ENCODE peak calls at places on chromosomes 5 and 9, in five cellular contexts. V is HFF-Myc, H is iris pigment epithelial cell, Y is NCI-H1694 treated with DMSO at 0.1 percent for 48 hours, U is progenitor cell of endocrine pancreas. R is an unnamed sample.

GRCh38 chr9:127801955-127802575 is 617 bp upstream of the FPGS start:
- DNase-seq in U (no peak), V (no peak), Y (no peak), H (peak; percentile 32), R (no peak)

GRCh38 chr5:22108545-22108944 is 744.6 kb downstream of the CDH12 start:
- DNase-seq in U (no peak), V (no peak), H (no peak), Y (no peak), R (no peak)

GRCh38 chr9:116190595-116190994 is 37.0 kb downstream of the PAPPA start:
- DNase-seq in H (no peak), V (no peak), U (no peak), Y (no peak), R (no peak)

GRCh38 chr9:81559197-81559596 is 130.2 kb downstream of the TLE1 start:
- DNase-seq in U (no peak), H (no peak), V (no peak), Y (no peak), R (no peak)

GRCh38 chr9:78031271-78031825 is at the start of gene GNAQ:
- DNase-seq in Y (no peak), V (no peak), U (peak; percentile 48), H (peak; percentile 30), R (no peak)

GRCh38 chr9:114047717-114048116 is 30.4 kb downstream of the AMBP start:
- DNase-seq in V (no peak), U (no peak), H (peak; percentile 17), Y (no peak), R (no peak)

GRCh38 chr5:17395106-17395505 is 102.9 kb upstream of the TAF11L2 start:
- DNase-seq in H (no peak), V (no peak), Y (no peak), U (no peak), R (no peak)

GRCh38 chr9:72271617-72272478 is 93.2 kb downstream of the ZFAND5 start:
- DNase-seq in H (peak; percentile 53), Y (peak; percentile 1), V (peak; percentile 45), U (peak; percentile 47), R (peak; percentile 23)

GRCh38 chr9:22913518-22913917 is 466.9 kb downstream of the DMRTA1 start:
- DNase-seq in V (no peak), Y (no peak), U (no peak), H (no peak), R (no peak)

GRCh38 chr9:129102791-129103594 is 7.6 kb downstream of the CRAT start:
- DNase-seq in V (no peak), Y (peak; percentile 42), H (peak; percentile 66), U (no peak), R (no peak)

GRCh38 chr9:92720807-92721535 is 43.7 kb downstream of the BICD2 start:
- DNase-seq in H (no peak), U (no peak), Y (no peak), V (no peak), R (no peak)

GRCh38 chr9:6305954-6306563 is 22.1 kb upstream of the TPD52L3 start:
- DNase-seq in H (peak; percentile 52), Y (peak; percentile 61), V (no peak), U (no peak), R (peak; percentile 12)

GRCh38 chr9:127778280-127779135 is at the start of gene SH2D3C:
- DNase-seq in Y (no peak), H (no peak), U (no peak), V (no peak), R (no peak)

GRCh38 chr9:37729499-37729898 is 24.1 kb upstream of the TRMT10B start:
- DNase-seq in Y (no peak), V (no peak), U (no peak), H (no peak), R (no peak)

GRCh38 chr5:42812620-42813019 is 928 bp upstream of the SELENOP start:
- DNase-seq in U (no peak), V (no peak), H (no peak), Y (no peak), R (no peak)

GRCh38 chr9:130051855-130052254 is 1.9 kb upstream of the GPR107 start:
- DNase-seq in H (no peak), U (no peak), Y (no peak), V (no peak), R (no peak)

GRCh38 chr5:133944263-133945230 is 23.9 kb downstream of the C5orf15 start:
- DNase-seq in Y (peak; percentile 18), H (peak; percentile 47), U (peak; percentile 64), V (peak; percentile 27), R (no peak)

GRCh38 chr5:107618233-107618632 is 52.5 kb downstream of the EFNA5 start:
- DNase-seq in U (no peak), H (peak; percentile 63), Y (no peak), V (no peak), R (no peak)

GRCh38 chr5:137932800-137933199 is 43.5 kb downstream of the PKD2L2 start:
- DNase-seq in U (no peak), V (no peak), H (no peak), Y (no peak), R (no peak)

GRCh38 chr5:176803943-176804498 is 6.3 kb upstream of the UNC5A start:
- DNase-seq in V (no peak), H (peak; percentile 50), U (peak; percentile 69), Y (no peak), R (no peak)

GRCh38 chr9:13397661-13398060 is 118.2 kb upstream of the MPDZ start:
- DNase-seq in V (no peak), H (no peak), U (no peak), Y (no peak), R (no peak)

GRCh38 chr9:86099695-86100364 is 472 bp upstream of the GOLM1 start:
- DNase-seq in V (peak; percentile 27), Y (no peak), U (no peak), H (peak; percentile 68), R (no peak)

GRCh38 chr9:137740311-137740710 is 121.5 kb downstream of the EHMT1 start:
- DNase-seq in U (no peak), V (no peak), Y (no peak), H (peak; percentile 54), R (no peak)

GRCh38 chr9:14278291-14278721 is 35.6 kb downstream of the NFIB start:
- DNase-seq in Y (no peak), V (no peak), H (peak; percentile 85), U (no peak), R (peak; percentile 5)

GRCh38 chr5:152546493-152546892 is 141.4 kb upstream of the NMUR2 start:
- DNase-seq in Y (no peak), U (no peak), V (no peak), H (no peak), R (no peak)

GRCh38 chr9:122090287-122090883 is 2.7 kb downstream of the TTLL11 start:
- DNase-seq in Y (no peak), U (no peak), V (no peak), H (no peak), R (no peak)

GRCh38 chr9:85118990-85119755 is 449.6 kb downstream of the NTRK2 start:
- DNase-seq in Y (no peak), U (no peak), H (no peak), V (no peak), R (no peak)

GRCh38 chr9:126326228-126327015 is at the start of gene MVB12B:
- DNase-seq in V (no peak), Y (no peak), U (peak; percentile 27), H (peak; percentile 18), R (no peak)

R was measured in GM04504.